ENCODE peak calls at places on chromosomes 7 and 10, in eight cellular contexts. P is naive thymus-derived CD4-positive, alpha-beta T cell; M is pancreas; D is body of pancreas; Z is Right ventricle myocardium superior; O is CD8-positive, alpha-beta T cell; T is left ventricle myocardium superior; B is GM12878. W is an unnamed sample.

GRCh38 chr10:117071293-117072050 is 66.5 kb upstream of the SHTN1 start:
- ATAC-seq in P (peak), M (no peak), D (no peak), Z (no peak), O (no peak), T (no peak), B (no peak), W (no peak)

GRCh38 chr7:123292227-123292626 is 92.5 kb upstream of the SLC13A1 start:
- ATAC-seq in P (no peak), M (no peak), D (no peak), Z (no peak), O (no peak), T (no peak), B (no peak), W (no peak)

GRCh38 chr10:45534572-45534971 is 138.0 kb downstream of the ZFAND4 start:
- ATAC-seq in P (no peak), M (peak), D (peak), Z (no peak), O (no peak), T (no peak), B (no peak), W (no peak)

GRCh38 chr7:106640368-106641141 is 20.4 kb downstream of the CCDC71L start:
- ATAC-seq in P (no peak), M (no peak), D (no peak), Z (no peak), O (no peak), T (no peak), B (peak), W (no peak)

GRCh38 chr7:29039747-29040569 is 81.8 kb upstream of the TRIL start:
- ATAC-seq in P (no peak), M (no peak), D (no peak), Z (peak), O (no peak), T (peak), B (no peak), W (no peak)

GRCh38 chr10:29559996-29560395 is 74.8 kb downstream of the SVIL start:
- ATAC-seq in P (no peak), M (no peak), D (no peak), Z (peak), O (no peak), T (peak), B (no peak), W (no peak)

GRCh38 chr10:119416855-119417254 is 125.7 kb downstream of the RGS10 start:
- ATAC-seq in P (peak), M (peak), D (peak), Z (peak), O (peak), T (peak), B (peak), W (peak)

GRCh38 chr10:97882142-97883091 is 32.8 kb downstream of the GOLGA7B start:
- ATAC-seq in P (peak), M (peak), D (peak), Z (no peak), O (no peak), T (no peak), B (peak), W (peak)

GRCh38 chr7:133782470-133782869 is 344.7 kb upstream of the LRGUK start:
- ATAC-seq in P (no peak), M (no peak), D (no peak), Z (no peak), O (no peak), T (no peak), B (no peak), W (no peak)